ENCODE peak calls at places on chromosomes 16 and 17, in six cellular contexts. M is uterus; J is left ventricle myocardium inferior; W is lung; N is CD4-positive, alpha-beta memory T cell; T is heart right ventricle. K is an unnamed sample.

GRCh38 chr16:30519120-30520049 is 7.0 kb downstream of the ZNF768 start:
- DNase-seq in M (no peak), J (no peak), W (no peak), N (no peak), T (no peak), K (no peak)

GRCh38 chr16:19804538-19805323 is 79.9 kb downstream of the GPRC5B start:
- DNase-seq in M (no peak), J (peak; percentile 71), W (peak; percentile 59), N (peak; percentile 35), T (peak; percentile 66), K (no peak)

GRCh38 chr17:51439395-51440229 is 179.3 kb downstream of the UTP18 start:
- DNase-seq in M (no peak), J (no peak), W (no peak), N (no peak), T (no peak), K (peak; percentile 10)

GRCh38 chr17:45241315-45242011 is 19.8 kb downstream of the FMNL1 start:
- DNase-seq in M (no peak), J (no peak), W (peak; percentile 54), N (no peak), T (no peak), K (peak; percentile 26)

GRCh38 chr17:55532670-55533069 is 21.4 kb upstream of the SMIM36 start:
- DNase-seq in M (no peak), J (no peak), W (no peak), N (no peak), T (no peak), K (no peak)

GRCh38 chr16:84406006-84406963 is 37.9 kb downstream of the ATP2C2 start:
- DNase-seq in M (no peak), J (no peak), W (no peak), N (no peak), T (no peak), K (peak; percentile 81)

GRCh38 chr17:67800495-67800928 is 24.8 kb upstream of the BPTF start:
- DNase-seq in M (peak; percentile 32), J (peak; percentile 62), W (peak; percentile 74), N (peak; percentile 21), T (peak; percentile 69), K (peak; percentile 40)

GRCh38 chr16:88628512-88628974 is 9.8 kb upstream of the IL17C start:
- DNase-seq in M (no peak), J (peak; percentile 71), W (no peak), N (no peak), T (peak; percentile 73), K (no peak)

GRCh38 chr17:79517812-79518211 is 93.0 kb downstream of the RBFOX3 start:
- DNase-seq in M (no peak), J (no peak), W (no peak), N (no peak), T (no peak), K (no peak)

GRCh38 chr16:75099738-75100615 is 16.6 kb downstream of the LDHD start:
- DNase-seq in M (no peak), J (no peak), W (no peak), N (peak; percentile 47), T (peak; percentile 55), K (no peak)

GRCh38 chr16:2828876-2829430 is 1.1 kb upstream of the ZG16B start:
- DNase-seq in M (no peak), J (no peak), W (no peak), N (no peak), T (no peak), K (no peak)

GRCh38 chr16:22632621-22633020 is 121.9 kb downstream of the NPIPB5 start:
- DNase-seq in M (no peak), J (no peak), W (no peak), N (no peak), T (no peak), K (no peak)

GRCh38 chr17:21161498-21162393 is 35.0 kb downstream of the DHRS7B start:
- DNase-seq in M (no peak), J (no peak), W (no peak), N (no peak), T (no peak), K (no peak)

GRCh38 chr17:10048951-10049350 is 143.9 kb upstream of the RCVRN start:
- DNase-seq in M (no peak), J (no peak), W (no peak), N (no peak), T (no peak), K (no peak)

GRCh38 chr16:80583466-80583865 is 42.7 kb downstream of the DYNLRB2 start:
- DNase-seq in M (no peak), J (peak; percentile 19), W (no peak), N (no peak), T (no peak), K (no peak)

GRCh38 chr16:82855471-82855870 is 228.7 kb downstream of the CDH13 start:
- DNase-seq in M (no peak), J (no peak), W (no peak), N (no peak), T (no peak), K (no peak)

GRCh38 chr17:78253946-78254672 is 22.7 kb downstream of the TMEM235 start:
- DNase-seq in M (peak; percentile 84), J (peak; percentile 88), W (peak; percentile 82), N (peak; percentile 75), T (peak; percentile 89), K (peak; percentile 87)
- H3K27ac ChIP-seq in M (peak overlapping the region; percentile 73), J (peak overlapping the region; percentile 94), W (peak overlapping the region; percentile 90), N (peak overlapping the region; percentile 71), T (peak overlapping the region; percentile 93), K (peak overlapping the region; percentile 88)

DNA sequence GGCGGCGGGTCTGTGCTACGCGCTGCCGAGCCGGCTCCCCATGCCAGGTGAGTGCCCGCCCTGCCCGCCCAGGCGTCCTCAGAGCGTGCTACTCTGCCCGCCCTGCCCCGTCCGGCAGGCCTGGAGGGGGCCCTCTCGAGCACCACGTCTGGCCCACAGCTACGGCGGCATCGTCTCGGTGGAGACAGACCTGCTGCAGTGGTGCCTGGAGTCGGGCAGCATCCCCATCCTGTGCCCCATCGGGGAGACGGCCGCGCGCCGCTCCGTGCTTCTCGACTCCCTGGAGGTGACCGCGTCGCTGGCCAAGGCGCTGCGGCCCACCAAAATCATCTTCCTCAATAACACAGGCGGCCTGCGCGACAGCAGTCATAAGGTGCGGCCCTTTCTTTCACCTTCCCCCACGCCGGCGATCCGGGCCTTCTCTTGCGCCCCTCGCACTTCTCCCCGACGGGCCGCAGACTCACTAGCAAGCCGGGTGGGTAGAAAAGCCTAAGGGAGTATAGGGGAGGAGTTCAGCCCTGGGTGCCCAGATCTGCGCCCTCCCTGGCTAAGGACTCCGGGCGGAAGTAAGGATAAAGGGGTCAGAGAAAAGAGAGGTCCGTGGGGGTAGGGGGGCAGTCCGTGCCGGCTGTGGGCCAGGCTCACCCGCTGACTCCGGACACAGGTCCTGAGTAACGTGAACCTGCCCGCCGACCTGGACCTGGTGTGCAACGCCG is 1.6 kb downstream of the NAGS start:
- DNase-seq in M (no peak), J (no peak), W (no peak), N (peak; percentile 36), T (no peak), K (no peak)
- H3K27ac ChIP-seq in M (peak overlapping the region; percentile 36), J (no peak overlapping the region), W (peak overlapping the region; percentile 48), N (peak overlapping the region; percentile 8), T (no peak overlapping the region), K (no peak overlapping the region)

GRCh38 chr16:62638324-62638911 is 602.2 kb upstream of the CDH8 start:
- DNase-seq in M (no peak), J (peak; percentile 19), W (no peak), N (no peak), T (no peak), K (no peak)
- H3K27ac ChIP-seq in M (no peak overlapping the region), J (peak overlapping the region; percentile 5), W (no peak overlapping the region), N (no peak overlapping the region), T (no peak overlapping the region), K (no peak overlapping the region)

GRCh38 chr17:4006745-4007211 is 42.5 kb upstream of the ATP2A3 start:
- DNase-seq in M (no peak), J (no peak), W (peak; percentile 46), N (no peak), T (no peak), K (no peak)
- H3K27ac ChIP-seq in M (no peak overlapping the region), J (no peak overlapping the region), W (peak overlapping the region; percentile 23), N (no peak overlapping the region), T (no peak overlapping the region), K (no peak overlapping the region)

K was measured in caudate nucleus.